ENCODE peak calls at places on chromosomes 12 and 14, in ten cellular contexts. T, V, Q, G, D, K, W, A, L and J are unnamed samples. For H3K27me3 and H3K4me1, the result is how much of the 10 kb centered on the place peaks cover.

GRCh38 chr14:41607119-41607785 is 576 bp downstream of the LRFN5 start:
- DNase-seq in T (no peak), V (no peak), Q (no peak), G (no peak), D (no peak), K (peak), W (no peak), A (no peak), L (no peak), J (no peak)

GRCh38 chr12:93422050-93422449 is 19.7 kb downstream of the UBE2N start:
- DNase-seq in T (no peak), V (no peak), Q (no peak), G (no peak), D (no peak), K (no peak), W (no peak), A (no peak), L (no peak), J (no peak)

GRCh38 chr12:2290516-2291065 is 237.8 kb downstream of the CACNA1C start:
- DNase-seq in T (no peak), V (no peak), Q (no peak), G (no peak), D (peak), K (peak), W (no peak), A (no peak), L (no peak), J (no peak)

GRCh38 chr12:31644536-31644935 is 15.0 kb upstream of the ETFBKMT start:
- DNase-seq in T (no peak), V (peak), Q (no peak), G (no peak), D (no peak), K (no peak), W (no peak), A (no peak), L (no peak), J (no peak)

GRCh38 chr12:124814741-124815613 is 48.7 kb downstream of the SCARB1 start:
- DNase-seq in T (no peak), V (no peak), Q (no peak), G (no peak), D (no peak), K (no peak), W (no peak), A (no peak), L (peak), J (no peak)

GRCh38 chr14:73784065-73784987 is 67.3 kb upstream of the PTGR2 start:
- DNase-seq in T (no peak), V (peak), Q (no peak), G (peak), D (peak), K (no peak), W (no peak), A (no peak), L (no peak), J (no peak)

GRCh38 chr12:51012570-51013236 is 13.5 kb downstream of the SLC11A2 start:
- DNase-seq in T (no peak), V (no peak), Q (no peak), G (no peak), D (no peak), K (no peak), W (no peak), A (no peak), L (no peak), J (no peak)

GRCh38 chr12:56297400-56297799 is 2.7 kb downstream of the CS start:
- DNase-seq in T (no peak), V (no peak), Q (no peak), G (no peak), D (no peak), K (no peak), W (no peak), A (no peak), L (no peak), J (no peak)

GRCh38 chr14:99430491-99430890 is 50.2 kb downstream of the SETD3 start:
- DNase-seq in T (no peak), V (peak), Q (no peak), G (peak), D (no peak), K (peak), W (no peak), A (no peak), L (no peak), J (peak)

GRCh38 chr14:97848351-97848980 is 1051.3 kb downstream of the VRK1 start:
- DNase-seq in T (no peak), V (no peak), Q (no peak), G (no peak), D (no peak), K (peak), W (no peak), A (no peak), L (no peak), J (no peak)

GRCh38 chr14:82422186-82422585 is 888.5 kb upstream of the SEL1L start:
- DNase-seq in T (no peak), V (no peak), Q (no peak), G (no peak), D (no peak), K (no peak), W (no peak), A (no peak), L (no peak), J (no peak)

GRCh38 chr14:93880025-93880820 is 46.9 kb upstream of the FAM181A start:
- DNase-seq in T (peak), V (no peak), Q (no peak), G (no peak), D (peak), K (no peak), W (no peak), A (no peak), L (no peak), J (no peak)

GRCh38 chr14:105867961-105868599 is 341.7 kb downstream of the TMEM121 start:
- DNase-seq in T (peak), V (peak), Q (no peak), G (no peak), D (peak), K (peak), W (no peak), A (peak), L (no peak), J (peak)

GRCh38 chr12:118358607-118359540 is 13.8 kb downstream of the TAOK3 start:
- DNase-seq in T (no peak), V (no peak), Q (no peak), G (no peak), D (no peak), K (no peak), W (no peak), A (no peak), L (no peak), J (no peak)

GRCh38 chr14:101821528-101821927 is 60.0 kb downstream of the PPP2R5C start:
- DNase-seq in T (no peak), V (no peak), Q (no peak), G (no peak), D (no peak), K (no peak), W (no peak), A (no peak), L (no peak), J (no peak)

GRCh38 chr12:69901141-69901900 is 76.3 kb downstream of the MYRFL start:
- DNase-seq in T (no peak), V (no peak), Q (no peak), G (no peak), D (no peak), K (no peak), W (no peak), A (no peak), L (no peak), J (no peak)

GRCh38 chr14:31268216-31268615 is 60.6 kb upstream of the HECTD1 start:
- DNase-seq in T (no peak), V (no peak), Q (no peak), G (no peak), D (no peak), K (no peak), W (no peak), A (no peak), L (no peak), J (no peak)

GRCh38 chr12:51217133-51217967 is 512 bp downstream of the POU6F1 start:
- DNase-seq in T (peak), V (peak), Q (no peak), G (peak), D (peak), K (peak), W (peak), A (peak), L (peak), J (peak)

GRCh38 chr14:79134346-79134745 is 964.2 kb downstream of the NRXN3 start:
- DNase-seq in T (no peak), V (no peak), Q (no peak), G (no peak), D (no peak), K (no peak), W (no peak), A (no peak), L (no peak), J (no peak)

GRCh38 chr12:114164354-114164753 is 198.2 kb upstream of the RBM19 start:
- DNase-seq in T (no peak), V (no peak), Q (no peak), G (no peak), D (no peak), K (no peak), W (no peak), A (no peak), L (no peak), J (no peak)

GRCh38 chr12:1552978-1553471 is 41.4 kb downstream of the FBXL14 start:
- DNase-seq in T (no peak), V (no peak), Q (no peak), G (no peak), D (no peak), K (peak), W (no peak), A (no peak), L (no peak), J (no peak)

GRCh38 chr12:124512667-124513296 is 54.6 kb downstream of the NCOR2 start:
- DNase-seq in T (peak), V (peak), Q (no peak), G (peak), D (peak), K (peak), W (peak), A (peak), L (peak), J (peak)

GRCh38 chr14:102975662-102976061 is 53.2 kb downstream of the AMN start:
- DNase-seq in T (no peak), V (no peak), Q (no peak), G (no peak), D (no peak), K (peak), W (no peak), A (no peak), L (no peak), J (no peak)

GRCh38 chr12:46266382-46266791 is 2.5 kb downstream of the SLC38A1 start:
- DNase-seq in T (no peak), V (no peak), Q (no peak), G (no peak), D (no peak), K (no peak), W (no peak), A (no peak), L (peak), J (peak)

GRCh38 chr14:76866469-76866868 is 40.3 kb downstream of the LRRC74A start:
- DNase-seq in T (no peak), V (no peak), Q (no peak), G (no peak), D (no peak), K (no peak), W (no peak), A (no peak), L (no peak), J (no peak)

GRCh38 chr14:76870146-76870545 is 43.9 kb downstream of the LRRC74A start:
- DNase-seq in T (no peak), V (no peak), Q (no peak), G (peak), D (no peak), K (peak), W (no peak), A (no peak), L (no peak), J (peak)

GRCh38 chr14:76867536-76868452 is 41.6 kb downstream of the LRRC74A start:
- DNase-seq in T (no peak), V (peak), Q (no peak), G (no peak), D (no peak), K (no peak), W (peak), A (no peak), L (peak), J (no peak)

GRCh38 chr14:76872796-76873432 is 46.7 kb downstream of the LRRC74A start:
- DNase-seq in T (peak), V (peak), Q (no peak), G (peak), D (peak), K (peak), W (peak), A (peak), L (peak), J (peak)

DNA sequence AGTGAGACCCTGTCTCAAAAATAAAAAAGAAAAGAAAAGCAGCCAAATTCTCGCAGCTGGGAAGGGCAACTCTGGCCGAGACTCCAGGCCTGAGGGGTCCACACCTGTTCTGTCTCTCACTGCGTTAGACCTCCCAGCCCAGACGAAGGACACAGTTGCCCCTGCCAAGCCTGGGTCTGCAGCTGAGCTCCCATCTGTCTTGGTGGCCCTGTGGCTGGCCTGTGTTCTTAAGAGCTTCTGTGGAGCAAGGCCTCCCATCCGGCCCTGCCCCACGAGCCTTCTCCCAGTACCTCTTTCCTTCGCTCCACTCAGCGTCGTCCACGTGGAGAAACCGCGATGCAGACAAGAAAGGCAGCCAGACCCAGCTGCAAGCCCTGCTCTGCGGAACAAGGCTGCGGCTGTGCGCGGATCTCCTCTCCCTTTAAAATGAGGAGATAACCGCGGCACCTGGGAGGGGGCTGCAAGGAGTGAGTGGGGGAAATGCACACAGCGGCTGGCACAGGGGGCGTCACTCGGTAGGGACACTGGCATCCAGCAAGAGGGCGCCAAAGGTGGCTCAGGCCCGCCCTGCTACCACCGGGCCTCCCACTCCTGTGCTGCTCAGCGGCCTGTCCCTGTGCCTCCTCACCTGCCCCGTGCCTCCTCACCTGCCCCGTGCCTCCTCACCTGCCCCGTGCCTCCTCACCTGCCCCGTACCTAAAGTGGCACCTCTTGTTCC is 42.4 kb downstream of the LRRC74A start:
- DNase-seq in T (no peak), V (no peak), Q (no peak), G (peak), D (no peak), K (no peak), W (no peak), A (no peak), L (no peak), J (no peak)
- TF ChIP-seq CTCF in T (no peak), V (no peak), Q (no peak), G (peak), D (no peak), K (peak), W (no peak), A (no peak), L (no peak), J (no peak)

GRCh38 chr14:54220122-54220691 is 176.6 kb upstream of the CDKN3 start:
- DNase-seq in T (no peak), V (no peak), Q (no peak), G (peak), D (no peak), K (peak), W (no peak), A (peak), L (no peak), J (no peak)
- H3K27me3 ChIP-seq in T (under half), V (under half), Q (under half), G (under half), D (under half), K (under half), W (under half), A (under half), L (under half), J (under half)

GRCh38 chr12:53572134-53572758 is 53.9 kb downstream of the ATF7 start:
- DNase-seq in T (no peak), V (no peak), Q (no peak), G (no peak), D (no peak), K (no peak), W (no peak), A (no peak), L (no peak), J (no peak)

GRCh38 chr12:53567961-53568360 is 58.2 kb downstream of the ATF7 start:
- DNase-seq in T (no peak), V (no peak), Q (no peak), G (no peak), D (no peak), K (no peak), W (no peak), A (no peak), L (no peak), J (no peak)

GRCh38 chr12:53571295-53571694 is 54.9 kb downstream of the ATF7 start:
- DNase-seq in T (no peak), V (no peak), Q (no peak), G (no peak), D (no peak), K (no peak), W (no peak), A (no peak), L (no peak), J (no peak)

GRCh38 chr12:53569174-53569557 is 57.0 kb downstream of the ATF7 start:
- DNase-seq in T (no peak), V (no peak), Q (no peak), G (no peak), D (no peak), K (peak), W (no peak), A (no peak), L (no peak), J (no peak)

DNA sequence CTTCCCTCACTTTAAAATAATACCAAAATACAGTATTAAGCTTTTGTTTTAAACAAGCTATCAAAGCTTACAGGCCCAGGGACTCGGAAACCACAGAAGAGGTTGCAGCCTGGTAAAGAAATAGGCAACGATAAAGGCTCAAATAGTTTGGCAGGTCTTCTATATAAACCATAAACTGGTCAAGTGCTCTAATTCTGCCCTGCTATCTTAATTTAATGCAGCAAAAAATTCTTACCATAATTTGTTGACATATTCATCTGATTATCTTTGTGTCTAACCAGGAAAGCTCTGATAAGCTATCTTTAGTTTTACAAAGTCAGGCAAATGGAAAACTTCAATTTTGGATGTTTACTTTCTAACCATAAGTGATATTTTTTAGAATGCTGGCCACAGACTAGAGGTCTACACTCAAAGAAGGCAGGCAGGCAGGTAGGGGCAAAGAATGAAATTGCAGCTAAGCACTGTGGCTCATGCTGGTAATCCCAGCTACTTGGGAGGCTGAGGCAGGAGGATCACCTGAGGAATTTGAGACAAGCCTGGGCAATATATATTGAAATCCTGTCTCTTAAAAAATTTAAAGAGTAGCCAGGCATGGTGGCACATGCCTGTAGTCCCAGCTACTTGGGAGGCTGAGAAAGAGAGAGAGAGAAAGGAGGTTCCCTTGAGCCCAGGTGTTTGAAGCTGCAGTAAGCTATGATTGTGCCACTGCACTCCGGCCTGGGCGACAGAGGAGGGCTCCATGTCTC is 57.6 kb downstream of the ATF7 start:
- DNase-seq in T (no peak), V (no peak), Q (no peak), G (no peak), D (no peak), K (no peak), W (no peak), A (no peak), L (no peak), J (no peak)
- H3K4me1 ChIP-seq in T (under half), V (under half), Q (under half), G (under half), D (under half), K (under half), W (under half), A (under half), L (under half), J (under half)

GRCh38 chr14:80546056-80546854 is 335.0 kb upstream of the DIO2 start:
- DNase-seq in T (no peak), V (no peak), Q (no peak), G (no peak), D (no peak), K (no peak), W (no peak), A (no peak), L (no peak), J (no peak)
- TF ChIP-seq CTCF in T (no peak), V (no peak), Q (no peak), G (peak), D (no peak), K (peak), W (no peak), A (no peak), L (no peak), J (no peak)

DNA sequence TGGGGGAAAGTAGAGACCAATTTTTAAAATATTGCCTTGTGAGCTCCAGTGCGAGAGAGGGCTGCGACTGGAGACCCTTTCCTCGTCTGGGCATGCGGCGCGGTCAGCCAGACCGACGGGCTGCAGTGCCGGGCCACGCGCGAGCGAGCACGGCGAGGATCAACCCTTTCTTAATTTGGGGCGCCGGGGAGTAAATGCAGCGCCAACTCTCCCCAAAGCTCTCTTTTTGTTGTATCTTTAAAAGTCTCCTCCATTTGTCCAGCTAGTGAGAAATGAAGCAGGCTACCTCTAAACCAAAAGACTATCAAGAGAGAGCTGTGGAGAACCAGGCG is 1.5 kb downstream of the SIX1 start:
- DNase-seq in T (no peak), V (no peak), Q (no peak), G (no peak), D (no peak), K (peak), W (no peak), A (no peak), L (no peak), J (no peak)
- H3K27me3 ChIP-seq in T (under half), V (half or more), Q (half or more), G (half or more), D (half or more), K (half or more), W (under half), A (under half), L (half or more), J (half or more)

DNA sequence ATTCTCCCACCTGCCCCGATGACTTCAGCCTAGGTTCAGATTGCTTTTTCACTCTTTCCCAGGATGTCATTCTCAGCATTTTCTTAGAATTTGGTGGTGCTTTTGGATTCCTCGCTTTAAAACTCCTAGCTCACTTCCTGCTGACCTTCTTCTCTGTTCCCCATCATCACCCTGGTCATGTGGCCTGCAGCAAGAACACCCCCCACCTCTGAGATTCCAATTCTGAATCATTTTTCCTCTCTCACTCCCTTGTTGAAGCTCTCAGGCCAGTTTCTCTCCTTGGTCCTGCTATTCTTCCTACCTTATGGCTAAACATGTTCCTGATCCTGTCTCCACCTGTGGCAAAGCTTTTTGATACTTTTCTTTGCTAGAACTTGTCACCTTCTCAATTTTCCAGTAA is 233.5 kb downstream of the MON2 start:
- DNase-seq in T (no peak), V (no peak), Q (no peak), G (no peak), D (no peak), K (no peak), W (no peak), A (no peak), L (no peak), J (no peak)
- H3K4me1 ChIP-seq in T (under half), V (under half), Q (under half), G (under half), D (under half), K (under half), W (under half), A (under half), L (under half), J (under half)